ENCODE peak calls at places on chromosomes 1 and 21, in five cellular contexts. V is ureter, M is left ventricle myocardium inferior, F is neural crest cell, S is GM23248. X is an unnamed sample.
A peak's percentile ranks its signal among the peaks of the same experiment; 100 is the strongest.

GRCh38 chr1:90044346-90044745 is 49.4 kb downstream of the ZNF326 start:
- DNase-seq in F (no peak), M (no peak), V (no peak), S (no peak), X (no peak)

GRCh38 chr1:205448540-205449253 is 7.1 kb downstream of the BLACAT1 start:
- DNase-seq in F (no peak), S (no peak), V (no peak), M (no peak), X (no peak)

GRCh38 chr1:148362141-148362929 is 120.8 kb downstream of the PPIAL4G start:
- DNase-seq in S (peak; percentile 85), V (no peak), M (no peak), F (no peak), X (peak; percentile 74)

GRCh38 chr1:219938706-219939105 is 10.3 kb upstream of the SLC30A10 start:
- DNase-seq in F (no peak), S (peak; percentile 23), M (no peak), V (no peak), X (peak; percentile 32)

GRCh38 chr21:41589131-41589530 is 81.2 kb upstream of the TMPRSS2 start:
- DNase-seq in V (no peak), F (no peak), M (no peak), S (no peak), X (no peak)

GRCh38 chr1:201495447-201496295 is 11.3 kb downstream of the CSRP1 start:
- DNase-seq in F (peak; percentile 32), V (peak; percentile 88), S (peak; percentile 58), M (peak; percentile 83), X (no peak)

GRCh38 chr1:118151312-118151937 is 33.6 kb downstream of the SPAG17 start:
- DNase-seq in S (peak; percentile 70), F (peak; percentile 73), V (peak; percentile 49), M (no peak), X (peak; percentile 62)

GRCh38 chr1:85313888-85314696 is 37.7 kb upstream of the BCL10 start:
- DNase-seq in M (no peak), F (no peak), V (no peak), S (peak; percentile 94), X (peak; percentile 97)

GRCh38 chr1:175620380-175620779 is 123.0 kb downstream of the TNR start:
- DNase-seq in S (no peak), M (no peak), V (no peak), F (no peak), X (no peak)

GRCh38 chr1:160064164-160064563 is 5.8 kb downstream of the KCNJ10 start:
- DNase-seq in F (no peak), V (no peak), S (peak; percentile 20), M (no peak), X (no peak)

GRCh38 chr21:36461918-36462486 is 17.9 kb downstream of the CLDN14 start:
- DNase-seq in M (no peak), V (no peak), S (no peak), F (no peak), X (no peak)